ENCODE peak calls at places on chromosomes 1 and 21, in eight cellular contexts. D is body of pancreas; C is stimulated activated CD4-positive, alpha-beta T cell treated with anti-CD3 and anti-CD28 coated beads, Interleukin-12 subunit alpha, Interleukin-12 subunit beta, amount 100 ng/mL, for 48 hours; Q is nephron progenitor cell; F is mucosa of descending colon; N is GM23248; S is mesenteric fat pad; Z is activated T-helper 1 cell treated with Interleukin-2 at 50 U/mL for 16 hours. U is an unnamed sample.

GRCh38 chr1:69172003-69173000 is 395.4 kb upstream of the LRRC7 start:
- DNase-seq in D (no peak), C (no peak), Q (no peak), F (no peak), N (peak; percentile 23), S (no peak), Z (no peak), U (no peak)

GRCh38 chr1:188822248-188822647 is 1655.4 kb downstream of the BRINP3 start:
- DNase-seq in D (no peak), C (no peak), Q (no peak), F (no peak), N (no peak), S (no peak), Z (no peak), U (no peak)

GRCh38 chr1:21434394-21434793 is 5.5 kb upstream of the NBPF3 start:
- DNase-seq in D (no peak), C (no peak), Q (no peak), F (no peak), N (no peak), S (peak; percentile 76), Z (no peak), U (no peak)

GRCh38 chr1:22619808-22620207 is 16.6 kb upstream of the C1QA start:
- DNase-seq in D (no peak), C (no peak), Q (no peak), F (no peak), N (no peak), S (no peak), Z (no peak), U (no peak)

GRCh38 chr21:38037416-38037815 is 121.2 kb upstream of the KCNJ6 start:
- DNase-seq in D (no peak), C (no peak), Q (no peak), F (no peak), N (no peak), S (no peak), Z (no peak), U (no peak)

GRCh38 chr1:16367968-16368910 is 1.2 kb downstream of the SZRD1 start:
- DNase-seq in D (no peak), C (no peak), Q (no peak), F (peak; percentile 31), N (peak; percentile 69), S (no peak), Z (no peak), U (no peak)

GRCh38 chr1:179229214-179230140 is at the start of gene ABL2:
- DNase-seq in D (peak; percentile 62), C (peak; percentile 30), Q (peak; percentile 77), F (peak; percentile 44), N (peak; percentile 70), S (no peak), Z (peak; percentile 32), U (no peak)

GRCh38 chr21:18275740-18276139 is 31.1 kb downstream of the CHODL start:
- DNase-seq in D (no peak), C (no peak), Q (no peak), F (no peak), N (no peak), S (no peak), Z (no peak), U (no peak)

GRCh38 chr1:53343831-53344668 is 16.2 kb upstream of the LRP8 start:
- DNase-seq in D (peak; percentile 5), C (no peak), Q (no peak), F (no peak), N (peak; percentile 26), S (peak; percentile 81), Z (no peak), U (no peak)